ENCODE peak calls at places on chromosomes 4 and X, in five cellular contexts. K is astrocyte; O is activated T-cell treated with anti-CD3 and anti-CD28 coated beads, Interleukin-2, amount 50 U/mL, for 24 hours; L is HEK293T; I is body of pancreas. P is an unnamed sample.

GRCh38 chrX:1392376-1393130 is 640 bp upstream of the SLC25A6 start:
- DNase-seq in L (peak; percentile 66), O (no peak), I (peak; percentile 76), K (peak; percentile 51), P (peak; percentile 79)

GRCh38 chrX:25277574-25277973 is 261.8 kb upstream of the ARX start:
- DNase-seq in K (no peak), L (no peak), O (no peak), I (no peak), P (no peak)

GRCh38 chr4:41414380-41414779 is 123.6 kb upstream of the LIMCH1 start:
- DNase-seq in O (no peak), L (no peak), K (no peak), I (no peak), P (no peak)

GRCh38 chrX:134741801-134742200 is 83.5 kb upstream of the PLAC1 start:
- DNase-seq in I (no peak), L (no peak), K (no peak), O (no peak), P (no peak)

GRCh38 chr4:168694669-168695068 is 197.8 kb downstream of the PALLD start:
- DNase-seq in L (no peak), K (peak; percentile 92), I (no peak), O (no peak), P (no peak)

GRCh38 chr4:177128306-177128705 is 181.4 kb upstream of the NEIL3 start:
- DNase-seq in K (peak; percentile 72), L (no peak), O (no peak), I (no peak), P (no peak)

GRCh38 chr4:133377286-133377685 is 228.2 kb downstream of the PCDH10 start:
- DNase-seq in I (no peak), O (no peak), L (no peak), K (no peak), P (no peak)

GRCh38 chr4:185143596-185143969 is 517 bp downstream of the SLC25A4 start:
- DNase-seq in L (peak; percentile 14), K (peak; percentile 12), O (no peak), I (peak; percentile 54), P (peak; percentile 75)

GRCh38 chr4:118396881-118397666 is 44.3 kb upstream of the PRSS12 start:
- DNase-seq in K (no peak), I (no peak), L (no peak), O (no peak), P (no peak)

GRCh38 chr4:168711197-168712120 is 214.6 kb downstream of the PALLD start:
- DNase-seq in L (no peak), I (no peak), O (no peak), K (peak; percentile 91), P (no peak)

GRCh38 chr4:92270908-92271307 is 32.9 kb upstream of the GRID2 start:
- DNase-seq in L (peak; percentile 20), I (no peak), O (no peak), K (no peak), P (no peak)

GRCh38 chr4:124590480-124590879 is 122.1 kb downstream of the ANKRD50 start:
- DNase-seq in L (no peak), I (no peak), K (no peak), O (no peak), P (no peak)

GRCh38 chr4:90069151-90069550 is 58.0 kb upstream of the CCSER1 start:
- DNase-seq in I (no peak), K (peak; percentile 14), L (no peak), O (no peak), P (no peak)

GRCh38 chr4:53098681-53099121 is 236.6 kb downstream of the RASL11B start:
- DNase-seq in L (no peak), I (no peak), O (no peak), K (peak; percentile 89), P (no peak)

GRCh38 chr4:38071801-38072567 is 111.8 kb downstream of the PTTG2 start:
- DNase-seq in I (no peak), K (no peak), O (no peak), L (no peak), P (no peak)

GRCh38 chrX:19624754-19625153 is 109.4 kb upstream of the MAP3K15 start:
- DNase-seq in I (no peak), L (no peak), O (no peak), K (no peak), P (no peak)

GRCh38 chr4:74619931-74620702 is 174.2 kb downstream of the BTC start:
- DNase-seq in O (no peak), I (no peak), K (peak; percentile 62), L (no peak), P (no peak)

GRCh38 chrX:43278440-43278839 is 377.7 kb upstream of the MAOA start:
- DNase-seq in O (no peak), L (no peak), I (no peak), K (no peak), P (no peak)

GRCh38 chrX:16797358-16797757 is 11.1 kb downstream of the TXLNG start:
- DNase-seq in O (no peak), L (no peak), I (no peak), K (peak; percentile 19), P (no peak)

GRCh38 chr4:2260336-2261109 is 1.4 kb downstream of the MXD4 start:
- DNase-seq in K (no peak), L (no peak), I (peak; percentile 23), O (no peak), P (no peak)

GRCh38 chr4:151015458-151016344 is 617 bp upstream of the LRBA start:
- DNase-seq in L (peak; percentile 87), K (peak; percentile 51), O (peak; percentile 89), I (peak; percentile 89), P (peak; percentile 97)

P was measured in D341Med.